ENCODE peak calls at places on chromosome 17, in nine cellular contexts. L is stimulated activated naive CD8-positive, alpha-beta T cell treated with anti-CD3 and anti-CD28 coated beads, Interleukin-15, amount 100 ng/mL, for 72 hours; U is lower lobe of right lung; J is mucosa of descending colon; R is BE2C; Q is hippocampal formation; B is NT2/D1; I is HTR-8/SVneo; Y is stimulated activated CD4-positive, alpha-beta T cell treated with anti-CD3 and anti-CD28 coated beads, Interleukin-12 subunit alpha, Interleukin-12 subunit beta, amount 100 ng/mL, for 4 hours. T is an unnamed sample.

GRCh38 chr17:48490391-48491026 is 40.3 kb downstream of the HOXB1 start:
- DNase-seq in L (no peak), U (no peak), J (no peak), R (no peak), Q (no peak), B (no peak), I (no peak), Y (no peak), T (no peak)

GRCh38 chr17:28334666-28335200 is 539 bp downstream of the IFT20 start:
- DNase-seq in L (no peak), U (no peak), J (no peak), R (no peak), Q (no peak), B (no peak), I (no peak), Y (no peak), T (no peak)

GRCh38 chr17:37406635-37407455 is at the start of the genes ACACA and TADA2A:
- DNase-seq in L (peak; percentile 80), U (peak; percentile 87), J (peak; percentile 88), R (peak; percentile 88), Q (peak; percentile 60), B (peak; percentile 44), I (peak; percentile 95), Y (peak; percentile 73), T (peak; percentile 66)

GRCh38 chr17:3565143-3565542 is 7.5 kb upstream of the TRPV3 start:
- DNase-seq in L (no peak), U (no peak), J (no peak), R (no peak), Q (no peak), B (no peak), I (no peak), Y (no peak), T (no peak)

GRCh38 chr17:4365628-4366311 is 705 bp downstream of the UBE2G1 start:
- DNase-seq in L (peak; percentile 54), U (peak; percentile 64), J (peak; percentile 72), R (peak; percentile 48), Q (no peak), B (no peak), I (no peak), Y (peak; percentile 28), T (peak; percentile 48)

GRCh38 chr17:73546770-73547345 is 97.4 kb downstream of the SDK2 start:
- DNase-seq in L (no peak), U (peak; percentile 88), J (peak; percentile 76), R (peak; percentile 79), Q (no peak), B (peak; percentile 46), I (peak; percentile 49), Y (no peak), T (no peak)

GRCh38 chr17:3025421-3026124 is 37.8 kb downstream of the OR1D5 start:
- DNase-seq in L (no peak), U (peak; percentile 36), J (no peak), R (no peak), Q (no peak), B (no peak), I (no peak), Y (no peak), T (no peak)

GRCh38 chr17:16941643-16942042 is 30.3 kb downstream of the TNFRSF13B start:
- DNase-seq in L (no peak), U (no peak), J (no peak), R (no peak), Q (no peak), B (no peak), I (no peak), Y (no peak), T (no peak)

T was measured in neural crest cell.